ENCODE peak calls at places on chromosomes 16 and 17, in six cellular contexts. V is cardiac muscle cell, J is uterus, Q is cardiac fibroblast, K is lower lobe of right lung, W is upper lobe of left lung. U is an unnamed sample.

GRCh38 chr17:68576811-68577551 is 24.2 kb downstream of the FAM20A start:
- DNase-seq in V (peak), J (peak), Q (peak), K (no peak), W (no peak), U (peak)

GRCh38 chr16:83878838-83879237 is 20.1 kb upstream of the MLYCD start:
- DNase-seq in V (peak), J (no peak), Q (peak), K (no peak), W (no peak), U (peak)

GRCh38 chr16:83967838-83968482 is at the start of gene NECAB2:
- DNase-seq in V (peak), J (no peak), Q (peak), K (peak), W (no peak), U (peak)

GRCh38 chr17:49576121-49576905 is 642 bp downstream of the NXPH3 start:
- DNase-seq in V (peak), J (peak), Q (peak), K (no peak), W (no peak), U (peak)

GRCh38 chr16:84833542-84834402 is 14.0 kb downstream of the CRISPLD2 start:
- DNase-seq in V (no peak), J (no peak), Q (no peak), K (no peak), W (no peak), U (peak)

GRCh38 chr17:28747046-28747691 is 3.4 kb downstream of the TRAF4 start:
- DNase-seq in V (no peak), J (no peak), Q (no peak), K (peak), W (peak), U (no peak)

GRCh38 chr16:70720431-70721201 is 34.8 kb upstream of the MTSS2 start:
- DNase-seq in V (no peak), J (no peak), Q (no peak), K (no peak), W (peak), U (no peak)

GRCh38 chr16:81940781-81941560 is 70.3 kb downstream of the SDR42E1 start:
- DNase-seq in V (peak), J (no peak), Q (peak), K (no peak), W (no peak), U (peak)

GRCh38 chr16:48499822-48500440 is 110.0 kb downstream of the N4BP1 start:
- DNase-seq in V (peak), J (peak), Q (peak), K (no peak), W (no peak), U (peak)

GRCh38 chr16:2977440-2977839 is 2.8 kb downstream of the PKMYT1 start:
- DNase-seq in V (no peak), J (no peak), Q (no peak), K (peak), W (peak), U (no peak)

GRCh38 chr16:4747906-4748681 is 13.8 kb downstream of the DNAAF8 start:
- DNase-seq in V (no peak), J (no peak), Q (no peak), K (no peak), W (no peak), U (no peak)

GRCh38 chr16:13426279-13426678 is 493.7 kb upstream of the ERCC4 start:
- DNase-seq in V (no peak), J (no peak), Q (no peak), K (no peak), W (no peak), U (no peak)

GRCh38 chr16:30904114-30904780 is 7.8 kb downstream of the CTF1 start:
- DNase-seq in V (no peak), J (no peak), Q (no peak), K (peak), W (no peak), U (no peak)
- H3K4me3 ChIP-seq in V (no peak), J (no peak), Q (no peak), K (no peak), W (no peak), U (no peak)

DNA sequence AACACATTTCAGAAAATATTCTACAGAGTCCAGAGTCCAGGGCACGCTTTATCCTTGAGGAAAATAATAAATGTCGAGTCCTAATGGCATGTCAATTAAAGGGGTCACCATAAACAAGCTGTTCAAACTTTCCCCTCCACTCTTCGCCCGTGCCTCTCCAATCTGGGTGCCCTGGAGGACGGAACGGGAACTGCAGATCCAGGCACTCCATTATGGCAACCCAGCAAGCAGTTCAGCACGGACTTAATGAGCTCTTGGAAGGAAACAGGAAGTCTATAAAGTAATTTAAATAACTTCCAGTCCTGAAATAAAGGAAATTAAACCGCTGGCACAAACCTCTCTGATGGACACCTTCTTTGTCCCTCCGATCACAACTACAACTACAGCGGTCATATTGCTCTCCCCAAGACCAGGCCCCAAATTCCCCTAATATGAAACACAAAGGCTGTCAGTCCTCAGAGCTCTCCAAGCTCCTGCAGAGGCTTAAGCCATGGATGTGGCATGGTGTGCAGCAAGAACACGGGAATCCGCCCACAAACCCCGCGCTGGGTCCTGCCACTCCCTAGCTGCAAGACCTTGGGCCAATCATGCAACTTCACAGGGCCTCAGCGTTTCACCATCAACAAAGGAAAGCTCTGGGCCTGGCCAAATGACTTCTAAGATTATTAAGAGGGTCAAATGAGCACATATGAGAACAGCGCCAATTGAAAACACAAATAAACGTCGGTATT is 52.6 kb downstream of the ZFHX3 start:
- DNase-seq in V (no peak), J (no peak), Q (no peak), K (peak), W (no peak), U (no peak)
- TF ChIP-seq CTCF in V (peak), J (no peak), Q (peak), K (peak), W (no peak), U (peak)

GRCh38 chr17:64125937-64126336 is 4.0 kb downstream of the ERN1 start:
- DNase-seq in V (no peak), J (no peak), Q (no peak), K (no peak), W (no peak), U (no peak)
- H3K4me3 ChIP-seq in V (no peak), J (no peak), Q (no peak), K (no peak), W (no peak), U (no peak)

GRCh38 chr17:44083250-44083849 is 12.8 kb downstream of the G6PC3 start:
- DNase-seq in V (no peak), J (no peak), Q (no peak), K (no peak), W (no peak), U (no peak)

GRCh38 chr17:44081681-44082080 is 11.1 kb downstream of the G6PC3 start:
- DNase-seq in V (no peak), J (no peak), Q (no peak), K (peak), W (no peak), U (no peak)

GRCh38 chr17:44084921-44085320 is 14.4 kb downstream of the G6PC3 start:
- DNase-seq in V (no peak), J (no peak), Q (no peak), K (no peak), W (no peak), U (no peak)

GRCh38 chr17:44082206-44082605 is 11.7 kb downstream of the G6PC3 start:
- DNase-seq in V (no peak), J (no peak), Q (no peak), K (peak), W (no peak), U (no peak)

DNA sequence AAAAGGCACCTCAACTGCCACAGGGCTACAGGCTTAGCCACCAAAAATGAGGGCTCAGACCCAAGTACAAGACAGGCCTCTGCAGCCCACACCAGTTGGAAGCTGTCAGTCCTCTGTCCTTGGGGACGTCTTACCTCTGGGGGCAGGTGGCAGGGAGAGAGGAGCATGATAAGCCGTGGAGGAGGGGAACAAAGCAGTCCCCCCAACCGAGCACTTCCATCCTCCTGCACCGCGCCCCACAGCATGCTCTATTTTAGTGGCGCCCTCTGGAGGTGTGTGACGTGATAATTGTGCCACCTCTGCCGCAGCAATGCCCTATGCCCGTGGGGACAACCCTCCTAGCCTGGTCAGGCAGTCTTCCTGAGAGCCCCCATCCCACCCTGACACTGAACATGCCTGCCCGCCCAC is 13.6 kb downstream of the G6PC3 start:
- DNase-seq in V (no peak), J (no peak), Q (no peak), K (no peak), W (no peak), U (no peak)
- TF ChIP-seq CTCF in V (peak), J (no peak), Q (peak), K (peak), W (no peak), U (peak)